ENCODE peak calls at places on chromosomes 16 and 17, in four cellular contexts. One of them, this sample, is unnamed.

GRCh38 chr17:50668025-50668837 is 33.5 kb downstream of the ABCC3 start:
- DNase-seq in stomach: no peak
- DNase-seq in SJCRH30: no peak
- DNase-seq in T-helper 17 cell: no peak
- DNase-seq in this sample: no peak

GRCh38 chr17:81334419-81334896 is 39.4 kb upstream of the SLC38A10 start:
- DNase-seq in T-helper 17 cell: no peak
- DNase-seq in stomach: no peak
- DNase-seq in SJCRH30: peak
- DNase-seq in this sample: no peak

GRCh38 chr16:84502581-84502980 is 1.9 kb downstream of the MEAK7 start:
- DNase-seq in T-helper 17 cell: no peak
- DNase-seq in SJCRH30: no peak
- DNase-seq in stomach: no peak
- DNase-seq in this sample: no peak

GRCh38 chr16:1181715-1182671 is 29.1 kb downstream of the CACNA1H start:
- DNase-seq in stomach: peak
- DNase-seq in SJCRH30: peak
- DNase-seq in T-helper 17 cell: no peak
- DNase-seq in this sample: peak

GRCh38 chr16:71185366-71185765 is 45.2 kb downstream of the HYDIN start:
- DNase-seq in SJCRH30: no peak
- DNase-seq in T-helper 17 cell: no peak
- DNase-seq in stomach: no peak
- DNase-seq in this sample: no peak

GRCh38 chr17:49359990-49360795 is 1.9 kb downstream of the ZNF652 start:
- DNase-seq in SJCRH30: no peak
- DNase-seq in T-helper 17 cell: no peak
- DNase-seq in stomach: no peak
- DNase-seq in this sample: no peak

GRCh38 chr17:40522961-40523310 is 21.5 kb upstream of the TNS4 start:
- DNase-seq in stomach: no peak
- DNase-seq in T-helper 17 cell: no peak
- DNase-seq in SJCRH30: no peak
- DNase-seq in this sample: no peak

GRCh38 chr16:78310990-78311561 is 211.6 kb downstream of the WWOX start:
- DNase-seq in stomach: no peak
- DNase-seq in T-helper 17 cell: no peak
- DNase-seq in SJCRH30: no peak
- DNase-seq in this sample: no peak

GRCh38 chr17:73359987-73360410 is 48.2 kb upstream of the CDC42EP4 start:
- DNase-seq in stomach: peak
- DNase-seq in SJCRH30: no peak
- DNase-seq in T-helper 17 cell: no peak
- DNase-seq in this sample: peak